ENCODE peak calls at places on chromosomes 12 and 14, in five cellular contexts. C is NCI-H1105; P is dorsolateral prefrontal cortex; V is activated effector memory CD4-positive, alpha-beta T cell treated with Interleukin-2 at 50 U/mL for 16 hours; T is small intestine. K is an unnamed sample.

GRCh38 chr14:55523321-55523720 is 56.7 kb upstream of the KTN1 start:
- DNase-seq in C (no peak), T (no peak), V (no peak), P (no peak), K (no peak)

GRCh38 chr12:119728437-119728730 is 60.5 kb downstream of the PRKAB1 start:
- DNase-seq in P (no peak), T (no peak), C (no peak), V (no peak), K (no peak)

GRCh38 chr12:122986258-122986871 is 5.9 kb downstream of the ARL6IP4 start:
- DNase-seq in C (no peak), V (no peak), P (no peak), T (no peak), K (no peak)

GRCh38 chr12:51926718-51927117 is 19.4 kb downstream of the ACVRL1 start:
- DNase-seq in T (peak; percentile 70), P (no peak), V (peak; percentile 11), C (no peak), K (peak; percentile 17)

GRCh38 chr12:79415754-79416435 is 274.9 kb downstream of the PAWR start:
- DNase-seq in P (no peak), V (no peak), T (peak; percentile 93), C (no peak), K (no peak)

GRCh38 chr14:55267816-55268215 is 3.4 kb upstream of the FBXO34 start:
- DNase-seq in V (no peak), P (no peak), C (no peak), T (no peak), K (no peak)

GRCh38 chr12:40898505-40898904 is 206.3 kb downstream of the CNTN1 start:
- DNase-seq in C (no peak), P (no peak), V (no peak), T (no peak), K (no peak)

GRCh38 chr12:128076188-128076587 is 190.8 kb upstream of the TMEM132C start:
- DNase-seq in C (no peak), P (no peak), V (no peak), T (no peak), K (no peak)

GRCh38 chr12:27595231-27595642 is 71.2 kb downstream of the PPFIBP1 start:
- DNase-seq in T (no peak), V (no peak), C (no peak), P (peak; percentile 50), K (no peak)

GRCh38 chr12:31591308-31591901 is 469 bp upstream of the DENND5B start:
- DNase-seq in C (no peak), V (no peak), P (peak; percentile 35), T (peak; percentile 67), K (no peak)

GRCh38 chr14:55773984-55774581 is 194.1 kb downstream of the KTN1 start:
- DNase-seq in T (peak; percentile 50), P (no peak), V (no peak), C (no peak), K (no peak)

GRCh38 chr14:105317546-105317945 is 3.0 kb downstream of the PACS2 start:
- DNase-seq in T (peak; percentile 31), P (no peak), V (no peak), C (no peak), K (no peak)

GRCh38 chr12:68495666-68496065 is 115.0 kb upstream of the RAP1B start:
- DNase-seq in P (no peak), C (no peak), V (no peak), T (no peak), K (no peak)

GRCh38 chr12:108720757-108721514 is 10.4 kb downstream of the CORO1C start:
- DNase-seq in P (no peak), V (no peak), T (no peak), C (no peak), K (no peak)

GRCh38 chr12:59787610-59788009 is 191.8 kb downstream of the SLC16A7 start:
- DNase-seq in P (no peak), C (no peak), V (no peak), T (no peak), K (no peak)

K was measured in NCI-H345.